ENCODE peak calls at places on chromosome 4, in seven cellular contexts. I is neural crest cell, D is fibroblast of lung, B is PC-3, P is breast epithelium, R is H9, Y is progenitor cell of endocrine pancreas. Q is an unnamed sample.

GRCh38 chr4:68074397-68074796 is 55.3 kb downstream of the TMPRSS11F start:
- DNase-seq in I (no peak), P (no peak), Y (no peak), B (no peak), R (no peak), D (no peak), Q (no peak)

GRCh38 chr4:125116431-125116830 is 198.3 kb upstream of the FAT4 start:
- DNase-seq in I (no peak), B (no peak), R (no peak), Y (no peak), P (no peak), D (no peak), Q (no peak)

GRCh38 chr4:4425119-4425690 is 38.3 kb downstream of the NSG1 start:
- DNase-seq in Y (no peak), B (no peak), P (no peak), I (no peak), R (no peak), D (no peak), Q (no peak)

GRCh38 chr4:174834477-174834876 is 5.4 kb upstream of the GLRA3 start:
- DNase-seq in P (no peak), Y (no peak), R (no peak), D (no peak), B (no peak), I (no peak), Q (no peak)

GRCh38 chr4:102322736-102323135 is 22.5 kb downstream of the SLC39A8 start:
- DNase-seq in D (no peak), Y (no peak), P (no peak), B (no peak), R (no peak), I (no peak), Q (no peak)

GRCh38 chr4:145937021-145937861 is 1.4 kb downstream of the ZNF827 start:
- DNase-seq in Y (peak; percentile 52), B (peak; percentile 56), R (peak; percentile 56), P (peak; percentile 67), D (peak; percentile 68), I (peak; percentile 48), Q (no peak)

GRCh38 chr4:140234697-140235060 is 80.7 kb upstream of the MAML3 start:
- DNase-seq in R (no peak), I (no peak), D (no peak), B (no peak), Y (no peak), P (no peak), Q (no peak)

GRCh38 chr4:27515140-27515539 is 654.5 kb downstream of the STIM2 start:
- DNase-seq in I (no peak), B (no peak), Y (no peak), P (no peak), R (no peak), D (peak; percentile 54), Q (no peak)

GRCh38 chr4:152112887-152113286 is 352.1 kb upstream of the GATB start:
- DNase-seq in R (no peak), P (no peak), I (no peak), Y (no peak), B (no peak), D (no peak), Q (no peak)

GRCh38 chr4:76105652-76106051 is 31.1 kb downstream of the ART3 start:
- DNase-seq in B (no peak), D (no peak), R (no peak), I (no peak), P (no peak), Y (no peak), Q (no peak)

GRCh38 chr4:138182838-138183426 is 59.2 kb downstream of the SLC7A11 start:
- DNase-seq in D (peak; percentile 60), I (peak; percentile 13), P (no peak), Y (no peak), R (no peak), B (peak; percentile 67), Q (peak; percentile 41)

GRCh38 chr4:33685939-33686338 is 2558.4 kb downstream of the ARAP2 start:
- DNase-seq in D (no peak), B (no peak), Y (no peak), P (no peak), I (no peak), R (no peak), Q (no peak)

GRCh38 chr4:56689231-56689630 is 8.1 kb upstream of the HOPX start:
- DNase-seq in R (no peak), I (no peak), P (no peak), Y (no peak), B (no peak), D (no peak), Q (no peak)

GRCh38 chr4:104967034-104967401 is 179.7 kb upstream of the TET2 start:
- DNase-seq in D (no peak), P (peak; percentile 57), R (no peak), I (no peak), B (peak; percentile 78), Y (no peak), Q (no peak)

GRCh38 chr4:101345596-101346311 is 1.6 kb downstream of the PPP3CA start:
- DNase-seq in P (peak; percentile 55), R (peak; percentile 42), I (peak; percentile 13), Y (peak; percentile 34), D (peak; percentile 55), B (peak; percentile 36), Q (no peak)

GRCh38 chr4:139844057-139844456 is 178.4 kb downstream of the MGST2 start:
- DNase-seq in Y (no peak), R (no peak), I (no peak), B (no peak), P (no peak), D (no peak), Q (no peak)

GRCh38 chr4:73508651-73509050 is 27.1 kb downstream of the AFM start:
- DNase-seq in B (peak; percentile 28), Y (no peak), D (no peak), R (no peak), P (no peak), I (no peak), Q (no peak)

GRCh38 chr4:105279314-105279713 is 132.6 kb downstream of the TET2 start:
- DNase-seq in D (no peak), B (no peak), P (no peak), I (no peak), R (no peak), Y (no peak), Q (no peak)

GRCh38 chr4:143335979-143336827 is 473 bp upstream of the GAB1 start:
- DNase-seq in I (peak; percentile 81), Y (peak; percentile 73), R (peak; percentile 95), P (peak; percentile 88), B (peak; percentile 74), D (peak; percentile 90), Q (peak; percentile 73)

GRCh38 chr4:80610199-80610598 is 274.7 kb downstream of the CFAP299 start:
- DNase-seq in I (no peak), B (no peak), R (no peak), D (no peak), Y (no peak), P (no peak), Q (no peak)

GRCh38 chr4:1933700-1934099 is 62.5 kb downstream of the NSD2 start:
- DNase-seq in R (no peak), P (no peak), D (no peak), Y (no peak), I (no peak), B (no peak), Q (no peak)

GRCh38 chr4:97656034-97656720 is 487.1 kb downstream of the STPG2 start:
- DNase-seq in P (no peak), Y (no peak), D (peak; percentile 76), I (no peak), R (no peak), B (peak; percentile 88), Q (no peak)

GRCh38 chr4:139656614-139657486 is 8.8 kb upstream of the MGST2 start:
- DNase-seq in R (peak; percentile 76), P (peak; percentile 58), I (peak; percentile 49), D (peak; percentile 70), Y (peak; percentile 49), B (peak; percentile 80), Q (no peak)

GRCh38 chr4:41443340-41444079 is 94.4 kb upstream of the LIMCH1 start:
- DNase-seq in B (no peak), P (no peak), I (no peak), Y (no peak), R (no peak), D (no peak), Q (no peak)

GRCh38 chr4:174828845-174829701 is at the start of gene GLRA3:
- DNase-seq in Y (peak; percentile 91), B (peak; percentile 6), I (peak; percentile 64), R (peak; percentile 99), D (peak; percentile 47), P (peak; percentile 77), Q (no peak)

GRCh38 chr4:118012142-118012541 is 22.1 kb upstream of the NDST3 start:
- DNase-seq in P (no peak), R (no peak), B (no peak), I (no peak), D (peak; percentile 6), Y (no peak), Q (no peak)

DNA sequence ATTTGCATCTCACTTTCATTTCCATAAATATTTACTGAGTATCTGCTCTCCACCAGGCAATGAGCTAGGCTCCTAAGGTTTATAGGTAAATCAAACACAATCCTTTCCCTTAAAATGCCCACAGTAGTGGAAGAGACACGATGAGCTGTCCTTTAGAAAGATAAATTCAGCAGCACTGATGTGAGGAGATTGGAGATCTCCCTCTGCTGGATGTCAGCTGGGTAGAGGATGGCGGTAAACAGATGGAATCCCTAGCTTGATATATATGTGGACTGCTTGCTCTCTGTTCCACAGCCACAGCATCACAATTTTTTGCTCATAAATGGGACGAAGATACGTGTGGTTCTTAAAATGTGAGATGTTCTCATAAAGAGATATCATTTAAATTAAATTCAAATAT is 216.4 kb upstream of the RASGEF1B start:
- DNase-seq in B (peak; percentile 40), I (no peak), D (no peak), R (no peak), Y (no peak), P (no peak), Q (peak; percentile 3)
- TF ChIP-seq CTCF in B (peak; percentile 37), I (peak; percentile 24), D (peak; percentile 9), R (peak; percentile 51), Y (no peak), P (no peak), Q (peak; percentile 51)

GRCh38 chr4:172979332-172979731 is 189.3 kb upstream of the GALNT7 start:
- DNase-seq in B (no peak), I (no peak), P (no peak), R (no peak), Y (no peak), D (no peak), Q (no peak)
- TF ChIP-seq CTCF in B (no peak), I (no peak), P (no peak), R (no peak), Y (no peak), D (no peak), Q (no peak)

GRCh38 chr4:78954048-78954666 is 14.9 kb upstream of the PAQR3 start:
- DNase-seq in R (peak; percentile 56), B (peak; percentile 58), D (no peak), P (no peak), Y (no peak), I (peak; percentile 22), Q (no peak)
- TF ChIP-seq CTCF in R (peak; percentile 67), B (peak; percentile 65), D (peak; percentile 28), P (peak; percentile 8), Y (peak; percentile 67), I (peak; percentile 66), Q (peak; percentile 20)

DNA sequence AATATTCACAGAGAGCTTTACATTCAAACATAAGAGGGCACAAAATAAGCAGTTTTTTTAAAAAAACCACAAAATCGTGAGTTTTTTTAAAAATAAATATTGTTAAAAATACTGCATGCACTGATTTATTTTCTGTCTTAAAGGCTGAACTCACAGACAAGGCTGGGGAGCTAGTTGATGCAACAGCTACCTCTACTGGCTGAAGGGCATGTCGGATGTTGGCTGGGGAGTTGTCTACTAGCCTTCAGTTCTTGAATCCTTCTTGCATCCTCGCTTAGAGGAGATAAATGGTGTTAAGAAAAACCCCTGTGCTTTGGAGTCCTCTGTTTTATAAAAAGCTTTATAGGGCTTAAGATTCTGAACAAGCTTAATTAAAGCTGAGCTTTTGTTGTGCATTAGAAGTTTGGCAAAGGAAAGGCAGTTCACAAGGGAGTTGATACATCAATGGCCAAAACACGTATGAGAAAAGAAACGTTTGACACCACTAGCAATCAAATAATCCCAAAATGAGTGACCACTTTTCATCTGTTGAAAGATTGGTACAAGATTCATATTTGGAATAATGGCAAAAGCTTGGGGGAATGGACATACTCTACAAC is 94.8 kb downstream of the SEL1L3 start:
- DNase-seq in D (peak; percentile 63), B (peak; percentile 69), Y (peak; percentile 23), P (no peak), I (peak; percentile 56), R (peak; percentile 60), Q (peak; percentile 24)
- TF ChIP-seq CTCF in D (peak; percentile 99), B (peak; percentile 84), Y (peak; percentile 93), P (peak; percentile 60), I (peak; percentile 94), R (peak; percentile 95), Q (peak; percentile 92)